ENCODE peak calls at places on chromosomes 12 and 14, in eight cellular contexts. F is posterior cingulate gyrus; Y is activated T-helper 1 cell treated with anti-CD3 and anti-CD28 coated beads, Interleukin-12 subunit alpha, Interleukin-12 subunit beta, Interleukin-2, Interleukin-4 antibody, amounts not matched to agents 30 ng/mL and 10 ng/mL and 1 ng/mL, durations not matched to agents 14 hours and 24 hours and 36 hours; B is lower leg skin; C is stimulated activated CD4-positive, alpha-beta T cell treated with anti-CD3 and anti-CD28 coated beads, Interleukin-12 subunit alpha, Interleukin-12 subunit beta, amount 100 ng/mL, for 4 hours; G is NCI-H2029; J is D341Med; N is activated naive CD4-positive, alpha-beta T cell. M is an unnamed sample.

GRCh38 chr14:93023039-93023438 is 92.7 kb downstream of the ITPK1 start:
- DNase-seq in C (no peak), G (no peak), N (no peak), J (no peak), Y (no peak), B (no peak), F (no peak), M (no peak)

GRCh38 chr12:57323402-57323801 is 72.4 kb upstream of the STAC3 start:
- DNase-seq in N (no peak), J (no peak), F (no peak), B (no peak), Y (no peak), G (no peak), C (no peak), M (no peak)

GRCh38 chr12:72549184-72549583 is 277.0 kb downstream of the TRHDE start:
- DNase-seq in Y (no peak), J (no peak), N (no peak), B (no peak), F (no peak), G (no peak), C (no peak), M (no peak)

GRCh38 chr14:24132061-24132685 is 1.7 kb downstream of the FITM1 start:
- DNase-seq in G (peak), C (peak), F (no peak), J (no peak), N (no peak), Y (no peak), B (no peak), M (no peak)

GRCh38 chr14:69712637-69713088 is 54.3 kb upstream of the SRSF5 start:
- DNase-seq in G (peak), B (no peak), N (no peak), Y (peak), C (no peak), J (no peak), F (no peak), M (peak)

GRCh38 chr12:131919051-131919347 is 10.1 kb upstream of the PUS1 start:
- DNase-seq in G (no peak), F (no peak), C (no peak), J (no peak), N (no peak), B (no peak), Y (no peak), M (no peak)

GRCh38 chr12:114743289-114743688 is 59.3 kb upstream of the TBX3 start:
- DNase-seq in C (no peak), N (no peak), Y (no peak), G (no peak), J (no peak), B (no peak), F (no peak), M (no peak)

GRCh38 chr12:2372735-2373134 is 319.9 kb downstream of the CACNA1C start:
- DNase-seq in Y (no peak), G (no peak), N (no peak), J (no peak), F (no peak), C (no peak), B (no peak), M (no peak)

GRCh38 chr12:32043928-32044549 is 62.6 kb upstream of the BICD1 start:
- DNase-seq in N (no peak), B (no peak), C (no peak), J (no peak), G (no peak), F (no peak), Y (no peak), M (no peak)

GRCh38 chr14:61696753-61697318 is 1.5 kb downstream of the HIF1A start:
- DNase-seq in Y (no peak), F (no peak), B (no peak), N (no peak), C (no peak), G (no peak), J (no peak), M (no peak)

GRCh38 chr12:45580570-45580969 is 148.9 kb upstream of the ARID2 start:
- DNase-seq in J (no peak), Y (no peak), B (no peak), F (no peak), C (no peak), G (no peak), N (no peak), M (no peak)

GRCh38 chr12:25861226-25861625 is 97.3 kb upstream of the RASSF8 start:
- DNase-seq in F (no peak), N (no peak), G (no peak), J (no peak), C (no peak), B (no peak), Y (no peak), M (no peak)

GRCh38 chr12:99852666-99853065 is 132.1 kb downstream of the ANKS1B start:
- DNase-seq in F (no peak), N (no peak), Y (no peak), G (no peak), C (no peak), B (no peak), J (no peak), M (no peak)

GRCh38 chr14:102690509-102691286 is 86.6 kb upstream of the TRAF3 start:
- DNase-seq in N (no peak), C (no peak), F (no peak), B (no peak), G (no peak), J (no peak), Y (no peak), M (no peak)

GRCh38 chr14:71776463-71777359 is 155.5 kb upstream of the RGS6 start:
- DNase-seq in C (no peak), Y (no peak), B (no peak), J (no peak), F (no peak), N (no peak), G (no peak), M (no peak)

GRCh38 chr12:130456375-130457199 is 118.9 kb downstream of the PIWIL1 start:
- DNase-seq in B (no peak), G (peak), N (no peak), J (no peak), Y (no peak), C (no peak), F (peak), M (no peak)

GRCh38 chr12:8905546-8905945 is 8.8 kb upstream of the PHC1 start:
- DNase-seq in Y (no peak), J (no peak), G (no peak), B (no peak), F (no peak), C (no peak), N (no peak), M (peak)

GRCh38 chr12:45989857-45990467 is 412 bp downstream of the SCAF11 start:
- DNase-seq in Y (peak), B (peak), N (peak), C (peak), J (peak), G (peak), F (peak), M (peak)

GRCh38 chr14:98633380-98633779 is 638.6 kb downstream of the BCL11B start:
- DNase-seq in C (no peak), G (peak), N (no peak), F (peak), Y (no peak), J (peak), B (no peak), M (no peak)

GRCh38 chr12:122872815-122873361 is 23.0 kb downstream of the VPS37B start:
- DNase-seq in B (no peak), N (no peak), C (no peak), G (peak), J (no peak), F (no peak), Y (no peak), M (no peak)

GRCh38 chr12:4143909-4144308 is 129.7 kb upstream of the CCND2 start:
- DNase-seq in Y (no peak), J (no peak), B (no peak), F (no peak), N (no peak), G (no peak), C (no peak), M (no peak)

GRCh38 chr14:36495666-36496065 is 24.4 kb downstream of the NKX2-1 start:
- DNase-seq in N (no peak), G (no peak), F (no peak), J (no peak), C (no peak), B (no peak), Y (no peak), M (no peak)

GRCh38 chr14:56273151-56273550 is 154.9 kb downstream of the PELI2 start:
- DNase-seq in F (no peak), G (no peak), N (no peak), J (no peak), C (no peak), Y (no peak), B (peak), M (no peak)

GRCh38 chr12:105676694-105677093 is 346.2 kb downstream of the C12orf75 start:
- DNase-seq in J (no peak), F (no peak), N (no peak), G (peak), C (no peak), Y (no peak), B (no peak), M (no peak)

GRCh38 chr14:65533736-65534404 is 121.3 kb downstream of the FUT8 start:
- DNase-seq in F (no peak), B (no peak), Y (no peak), N (no peak), C (no peak), G (no peak), J (no peak), M (no peak)

GRCh38 chr14:89422181-89422951 is 5.3 kb upstream of the FOXN3 start:
- DNase-seq in J (no peak), G (no peak), F (no peak), Y (no peak), B (peak), N (no peak), C (peak), M (no peak)

GRCh38 chr12:67920432-67920831 is 68.8 kb upstream of the IFNG-AS1 start:
- DNase-seq in B (no peak), F (no peak), Y (no peak), C (no peak), G (no peak), J (no peak), N (no peak), M (no peak)

GRCh38 chr12:24705741-24706358 is 243.1 kb downstream of the BCAT1 start:
- DNase-seq in C (no peak), G (no peak), Y (no peak), B (no peak), F (no peak), N (no peak), J (no peak), M (no peak)

GRCh38 chr12:47311011-47311410 is 231.3 kb upstream of the AMIGO2 start:
- DNase-seq in F (no peak), Y (no peak), B (no peak), N (no peak), J (no peak), C (no peak), G (no peak), M (no peak)

GRCh38 chr12:55629058-55629841 is 7.4 kb upstream of the OR10P1 start:
- DNase-seq in B (no peak), G (no peak), N (no peak), J (no peak), Y (no peak), F (no peak), C (no peak), M (no peak)

GRCh38 chr12:29616664-29617409 is 119.4 kb upstream of the OVCH1 start:
- DNase-seq in G (no peak), J (no peak), B (no peak), F (no peak), Y (no peak), N (no peak), C (no peak), M (no peak)

GRCh38 chr12:99444859-99445316 is 202.7 kb upstream of the GARIN6 start:
- DNase-seq in C (no peak), J (no peak), N (no peak), F (no peak), Y (no peak), G (no peak), B (no peak), M (no peak)

GRCh38 chr14:76212242-76212641 is 60.5 kb downstream of the GPATCH2L start:
- DNase-seq in C (no peak), Y (no peak), G (no peak), B (no peak), F (no peak), J (no peak), N (no peak), M (no peak)

GRCh38 chr12:31944299-31944698 is 14.9 kb upstream of the RESF1 start:
- DNase-seq in C (no peak), G (no peak), Y (no peak), N (no peak), J (no peak), F (no peak), B (no peak), M (no peak)

GRCh38 chr12:121799175-121799841 is 4.5 kb upstream of the SETD1B start:
- DNase-seq in C (no peak), N (peak), F (peak), G (peak), B (peak), J (peak), Y (peak), M (no peak)

GRCh38 chr12:10140001-10140400 is 10.0 kb upstream of the CLEC7A start:
- DNase-seq in B (no peak), J (peak), F (peak), G (no peak), Y (peak), C (peak), N (peak), M (no peak)

GRCh38 chr14:25150401-25150800 is 100.5 kb upstream of the STXBP6 start:
- DNase-seq in F (no peak), J (no peak), Y (no peak), N (no peak), G (no peak), B (no peak), C (no peak), M (no peak)

GRCh38 chr14:29350496-29350895 is 577.2 kb downstream of the PRKD1 start:
- DNase-seq in C (no peak), J (no peak), Y (no peak), B (no peak), N (no peak), F (no peak), G (no peak), M (no peak)

GRCh38 chr12:64652346-64652745 is 42.1 kb downstream of the RASSF3 start:
- DNase-seq in C (no peak), G (no peak), Y (no peak), F (no peak), J (no peak), N (no peak), B (no peak), M (no peak)

M was measured in mesothelial cell of epicardium.